ENCODE peak calls at places on chromosomes 7 and 10, in ten cellular contexts. K, P, E, G, A, T, W, X, C and Z are unnamed samples.

GRCh38 chr10:7891634-7892033 is 73.3 kb downstream of the TAF3 start:
- DNase-seq in X (no peak), P (no peak), E (no peak), K (no peak), W (no peak), C (no peak), T (no peak), G (no peak), A (no peak), Z (no peak)

GRCh38 chr10:70851597-70852475 is 36.1 kb downstream of the SGPL1 start:
- DNase-seq in W (no peak), A (no peak), K (no peak), X (no peak), E (no peak), T (no peak), P (no peak), G (no peak), C (no peak), Z (no peak)

GRCh38 chr7:29310625-29311024 is 116.0 kb downstream of the CHN2 start:
- DNase-seq in P (no peak), A (no peak), C (no peak), X (no peak), G (no peak), T (no peak), W (no peak), K (no peak), E (no peak), Z (no peak)

GRCh38 chr10:16887565-16887964 is 70.3 kb upstream of the RSU1 start:
- DNase-seq in T (no peak), C (peak), G (no peak), P (no peak), X (no peak), A (no peak), W (no peak), K (no peak), E (peak), Z (peak)

GRCh38 chr10:79046326-79046725 is 22.4 kb upstream of the ZMIZ1 start:
- DNase-seq in X (no peak), C (no peak), W (no peak), T (no peak), P (peak), A (peak), K (no peak), G (no peak), E (no peak), Z (no peak)

GRCh38 chr7:39404910-39405309 is 161.3 kb upstream of the YAE1 start:
- DNase-seq in C (no peak), W (no peak), E (no peak), P (no peak), G (no peak), A (no peak), X (no peak), K (no peak), T (no peak), Z (no peak)

GRCh38 chr10:94279835-94280709 is 82.7 kb downstream of the NOC3L start:
- DNase-seq in E (peak), G (peak), A (peak), X (peak), C (no peak), P (peak), W (peak), T (peak), K (peak), Z (peak)

GRCh38 chr7:7522421-7522820 is 13.3 kb downstream of the COL28A1 start:
- DNase-seq in P (no peak), K (no peak), E (peak), G (no peak), X (no peak), C (no peak), T (no peak), W (no peak), A (no peak), Z (no peak)

GRCh38 chr7:95525503-95525902 is 39.8 kb downstream of the ASB4 start:
- DNase-seq in A (no peak), T (no peak), X (no peak), G (no peak), K (no peak), E (no peak), W (no peak), C (no peak), P (no peak), Z (no peak)

GRCh38 chr7:74311305-74311744 is 22.1 kb downstream of the CLIP2 start:
- DNase-seq in G (peak), A (no peak), P (no peak), E (no peak), W (peak), C (no peak), X (no peak), T (no peak), K (no peak), Z (peak)

GRCh38 chr10:21144047-21144446 is 246.9 kb upstream of the NEBL start:
- DNase-seq in G (no peak), E (no peak), C (no peak), K (no peak), P (no peak), W (no peak), T (no peak), A (no peak), X (no peak), Z (peak)

GRCh38 chr7:18693401-18693800 is 197.9 kb downstream of the HDAC9 start:
- DNase-seq in X (no peak), E (peak), G (no peak), C (peak), W (peak), P (peak), T (no peak), K (peak), A (no peak), Z (peak)

GRCh38 chr10:30059209-30060107 is at the start of gene JCAD:
- DNase-seq in T (peak), W (no peak), K (peak), A (peak), X (peak), P (peak), E (peak), C (no peak), G (peak), Z (peak)

GRCh38 chr7:131556912-131557457 is 557 bp upstream of the PODXL start:
- DNase-seq in W (no peak), X (no peak), A (no peak), P (no peak), C (no peak), G (no peak), E (no peak), T (no peak), K (no peak), Z (no peak)

GRCh38 chr10:109429956-109430760 is 493.2 kb downstream of the XPNPEP1 start:
- DNase-seq in C (peak), W (no peak), K (no peak), X (no peak), P (no peak), T (no peak), E (peak), A (no peak), G (no peak), Z (peak)

GRCh38 chr10:91220954-91221696 is 662 bp downstream of the PCGF5 start:
- DNase-seq in E (peak), K (peak), P (peak), G (peak), A (no peak), C (no peak), T (peak), W (peak), X (no peak), Z (peak)

GRCh38 chr7:19747740-19748339 is 25.6 kb downstream of the TMEM196 start:
- DNase-seq in A (no peak), X (peak), C (no peak), G (no peak), P (no peak), K (no peak), E (peak), T (no peak), W (peak), Z (peak)

GRCh38 chr7:149475121-149476045 is 14.5 kb upstream of the ZNF777 start:
- DNase-seq in P (no peak), T (no peak), W (no peak), X (no peak), K (no peak), C (no peak), A (no peak), G (no peak), E (no peak), Z (no peak)

GRCh38 chr7:70060298-70061068 is 462.2 kb downstream of the AUTS2 start:
- DNase-seq in K (no peak), P (no peak), A (no peak), C (no peak), T (no peak), E (no peak), W (no peak), X (no peak), G (no peak), Z (no peak)

GRCh38 chr7:80361948-80362347 is 149.9 kb downstream of the GNAT3 start:
- DNase-seq in A (no peak), W (no peak), C (no peak), G (no peak), X (no peak), E (peak), K (no peak), P (no peak), T (no peak), Z (no peak)

GRCh38 chr7:105156731-105157130 is 142.7 kb downstream of the KMT2E start:
- DNase-seq in A (no peak), P (no peak), T (no peak), K (no peak), E (peak), C (no peak), G (no peak), X (no peak), W (no peak), Z (peak)

GRCh38 chr10:60781678-60782077 is 3.4 kb downstream of the CDK1 start:
- DNase-seq in W (no peak), G (no peak), K (no peak), T (no peak), P (no peak), A (no peak), C (no peak), E (no peak), X (no peak), Z (no peak)

GRCh38 chr7:159024280-159024951 is 120.3 kb downstream of the VIPR2 start:
- DNase-seq in K (no peak), W (no peak), P (peak), G (peak), A (no peak), C (no peak), T (no peak), X (no peak), E (no peak), Z (no peak)

GRCh38 chr10:44828515-44829142 is 82.5 kb upstream of the TMEM72 start:
- DNase-seq in E (no peak), P (peak), K (no peak), W (no peak), A (peak), X (no peak), T (no peak), G (no peak), C (no peak), Z (no peak)

GRCh38 chr10:132229834-132230556 is 43.2 kb downstream of the DPYSL4 start:
- DNase-seq in T (peak), P (peak), K (peak), A (no peak), E (no peak), G (peak), C (no peak), X (peak), W (peak), Z (no peak)

GRCh38 chr10:44023517-44023916 is 361.4 kb downstream of the CXCL12 start:
- DNase-seq in G (no peak), T (no peak), E (no peak), A (no peak), P (no peak), X (no peak), C (no peak), K (no peak), W (no peak), Z (no peak)

GRCh38 chr10:112858990-112859520 is 91.0 kb upstream of the TCF7L2 start:
- DNase-seq in T (no peak), E (no peak), C (no peak), G (no peak), K (no peak), X (no peak), W (no peak), P (no peak), A (no peak), Z (no peak)

GRCh38 chr7:157819517-157819807 is 482.7 kb downstream of the DNAJB6 start:
- DNase-seq in A (no peak), X (no peak), K (no peak), C (no peak), W (no peak), E (no peak), P (no peak), G (no peak), T (no peak), Z (no peak)

GRCh38 chr7:33742521-33742920 is 162.8 kb upstream of the BMPER start:
- DNase-seq in W (no peak), P (no peak), T (no peak), G (no peak), C (no peak), K (no peak), A (no peak), E (no peak), X (no peak), Z (no peak)

GRCh38 chr7:123647106-123647730 is 8.4 kb upstream of the LMOD2 start:
- DNase-seq in E (no peak), C (no peak), W (no peak), K (no peak), T (no peak), A (no peak), X (no peak), G (no peak), P (no peak), Z (peak)

GRCh38 chr10:97229322-97229721 is 43.6 kb upstream of the SLIT1 start:
- DNase-seq in G (no peak), A (no peak), K (no peak), T (no peak), W (no peak), P (no peak), X (no peak), E (no peak), C (no peak), Z (no peak)

GRCh38 chr7:130721486-130722277 is 12.3 kb downstream of the KLF14 start:
- DNase-seq in K (peak), T (peak), G (peak), A (peak), E (peak), W (peak), X (peak), P (peak), C (peak), Z (peak)

GRCh38 chr7:130732980-130733865 is 784 bp downstream of the KLF14 start:
- DNase-seq in C (no peak), A (peak), T (peak), E (no peak), K (peak), X (peak), P (peak), W (peak), G (peak), Z (no peak)

GRCh38 chr10:1249142-1249541 is 193.0 kb downstream of the WDR37 start:
- DNase-seq in C (no peak), A (no peak), K (no peak), G (no peak), E (no peak), W (no peak), P (no peak), X (no peak), T (no peak), Z (no peak)

GRCh38 chr10:93879273-93879672 is 14.5 kb upstream of the SLC35G1 start:
- DNase-seq in A (no peak), P (no peak), C (no peak), W (no peak), T (no peak), K (no peak), X (no peak), G (no peak), E (no peak), Z (no peak)

GRCh38 chr7:157585113-157585861 is 248.5 kb downstream of the DNAJB6 start:
- DNase-seq in E (no peak), X (no peak), C (no peak), P (no peak), W (no peak), A (no peak), K (no peak), T (no peak), G (no peak), Z (no peak)

GRCh38 chr7:137755846-137756685 is 90.7 kb downstream of the DGKI start:
- DNase-seq in G (no peak), A (no peak), K (no peak), W (peak), E (peak), X (no peak), P (no peak), C (no peak), T (no peak), Z (no peak)

GRCh38 chr10:78305311-78305710 is 271.6 kb downstream of the RPS24 start:
- DNase-seq in E (no peak), X (no peak), G (no peak), W (no peak), A (no peak), K (no peak), C (no peak), T (no peak), P (no peak), Z (no peak)

GRCh38 chr7:74176555-74176954 is 2.4 kb downstream of the EIF4H start:
- DNase-seq in P (no peak), T (no peak), K (no peak), E (no peak), A (no peak), G (no peak), W (no peak), C (no peak), X (no peak), Z (peak)

GRCh38 chr10:14384915-14385314 is 54.2 kb upstream of the FRMD4A start:
- DNase-seq in G (no peak), K (no peak), P (no peak), E (no peak), C (no peak), X (no peak), W (peak), T (no peak), A (no peak), Z (no peak)

GRCh38 chr10:14383266-14383665 is 52.5 kb upstream of the FRMD4A start:
- DNase-seq in A (no peak), W (no peak), K (no peak), C (no peak), P (no peak), G (no peak), E (peak), X (no peak), T (no peak), Z (no peak)

GRCh38 chr10:14384096-14384730 is 53.5 kb upstream of the FRMD4A start:
- DNase-seq in E (peak), K (no peak), P (no peak), W (no peak), C (no peak), A (no peak), T (no peak), G (no peak), X (no peak), Z (peak)

GRCh38 chr10:14386202-14386593 is 55.5 kb upstream of the FRMD4A start:
- DNase-seq in G (no peak), C (peak), X (no peak), W (peak), T (no peak), E (peak), K (no peak), A (no peak), P (no peak), Z (peak)

GRCh38 chr10:14385591-14386201 is 55.0 kb upstream of the FRMD4A start:
- DNase-seq in T (no peak), X (no peak), W (no peak), G (no peak), P (no peak), C (no peak), K (no peak), E (no peak), A (no peak), Z (no peak)
- TF ChIP-seq CTCF in T (no peak), X (no peak), W (no peak), G (no peak), P (no peak), C (peak), K (no peak), E (peak), A (no peak), Z (peak)

GRCh38 chr7:32335107-32335506 is 155.1 kb downstream of the LSM5 start:
- DNase-seq in G (no peak), A (no peak), P (no peak), T (no peak), E (no peak), W (no peak), X (no peak), C (no peak), K (no peak), Z (peak)

GRCh38 chr7:32336726-32337125 is 153.5 kb downstream of the LSM5 start:
- DNase-seq in A (no peak), C (no peak), X (no peak), T (no peak), K (no peak), W (no peak), P (no peak), G (no peak), E (no peak), Z (peak)
- TF ChIP-seq CTCF in A (no peak), C (no peak), X (no peak), T (no peak), K (no peak), W (no peak), P (no peak), G (no peak), E (no peak), Z (peak)

GRCh38 chr7:2760098-2760889 is 72.3 kb downstream of the AMZ1 start:
- DNase-seq in T (peak), K (peak), X (no peak), G (peak), A (peak), E (peak), C (no peak), W (peak), P (peak), Z (no peak)
- TF ChIP-seq CTCF in T (no peak), K (peak), X (no peak), G (peak), A (peak), E (peak), C (peak), W (peak), P (peak), Z (peak)

DNA sequence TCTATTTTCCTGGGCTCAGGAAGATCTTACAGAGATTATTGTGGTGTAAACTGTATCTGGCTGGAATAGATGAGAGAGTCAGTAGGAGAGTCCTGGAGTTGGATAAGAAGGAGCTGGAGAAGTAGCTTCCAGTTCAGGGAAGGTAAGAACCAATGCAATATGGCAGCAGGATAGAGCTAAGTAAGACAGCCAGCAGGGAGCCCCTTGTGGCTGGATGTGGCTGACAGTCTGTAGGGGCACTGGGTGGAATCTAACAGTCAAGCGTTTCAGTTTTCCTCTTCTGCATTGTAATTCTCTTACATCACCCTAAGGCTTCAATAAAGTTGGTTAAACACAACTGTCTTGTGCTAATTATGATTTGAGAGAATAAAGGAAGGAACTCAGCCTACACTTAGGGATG is 105.8 kb upstream of the EEPD1 start:
- DNase-seq in T (no peak), W (no peak), K (no peak), C (no peak), X (no peak), G (no peak), E (peak), A (no peak), P (no peak), Z (no peak)
- TF ChIP-seq CTCF in T (no peak), W (peak), K (no peak), C (peak), X (no peak), G (no peak), E (peak), A (no peak), P (no peak), Z (peak)

DNA sequence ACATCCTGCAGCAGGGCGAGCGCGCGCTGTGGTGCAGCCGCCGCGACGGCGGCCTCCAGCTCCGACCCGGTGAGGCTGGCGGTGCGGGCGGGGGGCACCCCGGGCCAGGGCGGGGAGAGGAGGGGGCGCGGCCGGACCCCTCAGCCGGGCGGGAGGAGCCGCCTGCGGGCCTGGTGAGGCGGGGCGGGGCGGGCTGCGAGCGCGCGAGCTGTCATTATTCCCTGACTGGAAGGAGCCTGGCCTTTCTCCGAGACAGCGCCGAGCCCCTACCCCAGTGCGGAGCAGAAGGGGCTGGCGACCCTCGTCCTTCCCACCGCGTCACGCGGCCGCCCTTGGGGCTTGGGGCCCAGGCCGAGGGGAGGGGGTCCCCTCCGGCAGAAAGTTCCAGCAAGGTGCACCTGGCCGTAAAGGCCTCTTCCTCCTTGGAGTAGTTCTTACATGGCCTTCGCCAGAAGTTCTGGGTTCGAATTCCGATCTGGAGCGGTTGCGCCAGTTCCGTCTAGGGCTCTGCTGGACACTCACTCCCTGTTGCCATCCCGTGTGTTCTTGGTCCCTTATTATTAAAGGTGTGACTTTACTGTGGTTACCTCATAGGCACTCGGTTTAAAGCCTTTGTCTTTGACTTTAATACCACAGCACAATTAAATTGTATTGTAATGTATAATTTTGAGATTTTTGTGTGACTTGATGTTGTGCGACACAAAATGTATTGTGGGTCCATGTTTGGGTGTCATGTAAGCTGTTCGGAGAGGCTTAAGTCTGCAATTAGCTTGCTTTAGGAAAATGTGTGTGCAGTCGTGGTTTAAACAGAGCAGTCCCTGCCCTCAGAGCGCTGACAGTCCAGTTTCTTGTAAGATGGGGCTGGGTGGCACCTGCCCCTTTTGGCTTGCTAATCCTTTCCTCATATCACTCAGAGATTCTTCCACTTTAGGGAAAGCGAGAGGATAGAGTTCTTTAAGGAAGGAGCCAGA is 726 bp downstream of the INPP5F start:
- DNase-seq in A (peak), W (no peak), C (no peak), P (no peak), X (no peak), G (peak), K (no peak), E (no peak), T (no peak), Z (no peak)
- TF ChIP-seq CTCF in A (peak), W (no peak), C (no peak), P (no peak), X (no peak), G (no peak), K (no peak), E (no peak), T (no peak), Z (no peak)